ENCODE peak calls at places on chromosomes 1 and 21, in five cellular contexts. L is A549, X is HT-29, N is Daoy, O is head of caudate nucleus. W is an unnamed sample.

GRCh38 chr21:29181799-29182470 is 51.5 kb downstream of the MAP3K7CL start:
- DNase-seq in L (peak), X (peak), N (peak), O (no peak), W (peak)

GRCh38 chr1:11571906-11572616 is 82.2 kb downstream of the FBXO2 start:
- DNase-seq in L (peak), X (peak), N (peak), O (peak), W (no peak)

GRCh38 chr1:116489231-116489697 is 81.6 kb downstream of the CD58 start:
- DNase-seq in L (no peak), X (peak), N (peak), O (peak), W (peak)

GRCh38 chr1:19769211-19769932 is 30.3 kb downstream of the TMCO4 start:
- DNase-seq in L (no peak), X (no peak), N (no peak), O (peak), W (no peak)

GRCh38 chr1:244224487-244225430 is 173.7 kb downstream of the ZBTB18 start:
- DNase-seq in L (no peak), X (no peak), N (no peak), O (no peak), W (no peak)

GRCh38 chr1:201562659-201563405 is 23.9 kb downstream of the NAV1 start:
- DNase-seq in L (no peak), X (no peak), N (peak), O (no peak), W (peak)

GRCh38 chr1:184315254-184315653 is 71.6 kb upstream of the C1orf21 start:
- DNase-seq in L (no peak), X (no peak), N (no peak), O (no peak), W (peak)

GRCh38 chr1:13620825-13621224 is 37.2 kb downstream of the PDPN start:
- DNase-seq in L (no peak), X (no peak), N (no peak), O (no peak), W (no peak)

GRCh38 chr1:228392111-228392936 is 14.3 kb downstream of the TRIM11 start:
- DNase-seq in L (no peak), X (no peak), N (peak), O (no peak), W (peak)

GRCh38 chr1:212162635-212163034 is 122.6 kb upstream of the PPP2R5A start:
- DNase-seq in L (no peak), X (no peak), N (peak), O (no peak), W (peak)

GRCh38 chr1:232317336-232317735 is 312.6 kb downstream of the SIPA1L2 start:
- DNase-seq in L (no peak), X (no peak), N (no peak), O (no peak), W (no peak)

GRCh38 chr1:92949937-92950817 is 11.1 kb downstream of the DIPK1A start:
- DNase-seq in L (peak), X (no peak), N (peak), O (no peak), W (peak)

GRCh38 chr1:17582124-17582768 is 42.7 kb downstream of the ARHGEF10L start:
- DNase-seq in L (no peak), X (no peak), N (no peak), O (no peak), W (no peak)

GRCh38 chr1:110210604-110211502 is 739 bp downstream of the KCNC4 start:
- DNase-seq in L (peak), X (no peak), N (peak), O (peak), W (peak)

GRCh38 chr1:114833421-114833820 is 21.2 kb upstream of the SYCP1 start:
- DNase-seq in L (no peak), X (no peak), N (peak), O (no peak), W (peak)

GRCh38 chr1:198939946-198940345 is 301.1 kb downstream of the PTPRC start:
- DNase-seq in L (no peak), X (no peak), N (no peak), O (no peak), W (no peak)

GRCh38 chr1:164560076-164560475 is 1.1 kb downstream of the PBX1 start:
- DNase-seq in L (no peak), X (peak), N (no peak), O (peak), W (no peak)

GRCh38 chr1:228364068-228364705 is 42.4 kb downstream of the TRIM11 start:
- DNase-seq in L (no peak), X (no peak), N (no peak), O (no peak), W (no peak)